ENCODE peak calls at places on chromosomes 7 and 10, in eight cellular contexts. I, K, E, U, Z, C, A and F are unnamed samples.

GRCh38 chr7:46545790-46546189 is 624.7 kb upstream of the IGFBP3 start:
- DNase-seq in E (no peak), Z (no peak), U (no peak), I (peak), K (no peak), C (no peak), A (no peak), F (no peak)

GRCh38 chr10:117126034-117126433 is 12.0 kb downstream of the VAX1 start:
- DNase-seq in U (no peak), K (no peak), A (no peak), C (no peak), I (no peak), E (no peak), Z (no peak), F (no peak)

GRCh38 chr10:71473671-71474599 is 77.2 kb downstream of the CDH23 start:
- DNase-seq in K (no peak), A (no peak), I (no peak), U (no peak), E (no peak), Z (peak), C (no peak), F (no peak)

GRCh38 chr7:46930336-46930735 is 651.6 kb downstream of the TNS3 start:
- DNase-seq in K (no peak), E (no peak), A (no peak), C (peak), Z (peak), U (no peak), I (peak), F (peak)

GRCh38 chr10:47311193-47311899 is 10.9 kb upstream of the GDF2 start:
- DNase-seq in A (no peak), U (peak), K (no peak), E (no peak), I (no peak), C (no peak), Z (peak), F (no peak)

GRCh38 chr7:26090927-26091519 is 61.0 kb upstream of the NFE2L3 start:
- DNase-seq in K (no peak), E (no peak), I (peak), Z (no peak), C (no peak), U (no peak), A (peak), F (peak)

GRCh38 chr7:1693991-1694524 is 24.0 kb downstream of the ELFN1 start:
- DNase-seq in C (no peak), U (no peak), A (peak), I (peak), K (peak), Z (no peak), E (no peak), F (peak)

GRCh38 chr10:115441907-115442520 is 348.8 kb downstream of the ATRNL1 start:
- DNase-seq in K (no peak), E (no peak), U (no peak), C (no peak), Z (no peak), I (no peak), A (no peak), F (no peak)

GRCh38 chr7:109246330-109247077 is 676.8 kb downstream of the DNAJB9 start:
- DNase-seq in A (no peak), C (no peak), U (no peak), E (no peak), I (peak), K (no peak), Z (no peak), F (no peak)

GRCh38 chr10:30542001-30542861 is 87.3 kb downstream of the LYZL2 start:
- DNase-seq in Z (no peak), C (peak), I (no peak), K (no peak), E (no peak), U (peak), A (no peak), F (no peak)

GRCh38 chr10:75611972-75612331 is 180.5 kb downstream of the LRMDA start:
- DNase-seq in C (no peak), Z (no peak), E (no peak), U (no peak), K (no peak), A (no peak), I (no peak), F (no peak)

GRCh38 chr10:71774916-71775702 is 1.8 kb upstream of the VSIR start:
- DNase-seq in Z (no peak), K (no peak), U (peak), A (no peak), C (no peak), E (no peak), I (no peak), F (no peak)

GRCh38 chr10:93784059-93784458 is 26.3 kb downstream of the LGI1 start:
- DNase-seq in E (no peak), Z (no peak), K (no peak), C (no peak), I (no peak), A (no peak), U (no peak), F (no peak)

GRCh38 chr10:86079088-86079487 is 287.5 kb downstream of the GRID1 start:
- DNase-seq in E (no peak), I (no peak), C (no peak), U (no peak), Z (no peak), A (no peak), K (no peak), F (peak)

GRCh38 chr10:121194696-121195523 is 343.7 kb downstream of the WDR11 start:
- DNase-seq in Z (no peak), K (no peak), I (no peak), E (no peak), A (no peak), C (no peak), U (no peak), F (no peak)

GRCh38 chr10:130758529-130758928 is 553.0 kb downstream of the TCERG1L start:
- DNase-seq in I (no peak), U (no peak), A (no peak), E (no peak), Z (no peak), C (no peak), K (no peak), F (no peak)

GRCh38 chr7:95473276-95473985 is 12.3 kb upstream of the ASB4 start:
- DNase-seq in E (no peak), A (peak), C (no peak), I (no peak), U (no peak), K (peak), Z (no peak), F (no peak)

GRCh38 chr10:105398202-105398601 is 757.1 kb downstream of the SORCS3 start:
- DNase-seq in I (no peak), E (no peak), C (no peak), U (no peak), A (no peak), Z (no peak), K (no peak), F (no peak)

GRCh38 chr10:62842983-62843382 is 26.8 kb upstream of the EGR2 start:
- DNase-seq in U (no peak), E (no peak), C (no peak), K (no peak), Z (no peak), I (no peak), A (no peak), F (no peak)

GRCh38 chr10:75211007-75211735 is 575 bp downstream of the VDAC2 start:
- DNase-seq in C (no peak), I (peak), E (no peak), A (no peak), U (no peak), Z (no peak), K (peak), F (peak)

GRCh38 chr7:123749537-123749857 is 694 bp upstream of the WASL start:
- DNase-seq in I (peak), A (no peak), E (no peak), Z (no peak), K (no peak), U (peak), C (no peak), F (peak)

GRCh38 chr7:43249808-43250145 is 137.3 kb downstream of the HECW1 start:
- DNase-seq in K (no peak), U (no peak), C (no peak), Z (no peak), E (no peak), I (peak), A (no peak), F (peak)

GRCh38 chr7:23020742-23021401 is 6.9 kb upstream of the HYCC1 start:
- DNase-seq in C (no peak), Z (peak), I (peak), E (no peak), A (no peak), K (no peak), U (no peak), F (no peak)

GRCh38 chr10:114902151-114902550 is 35.8 kb upstream of the TRUB1 start:
- DNase-seq in Z (no peak), C (no peak), K (no peak), U (no peak), E (no peak), A (no peak), I (no peak), F (no peak)

GRCh38 chr10:124093076-124093773 is at the start of gene CHST15:
- DNase-seq in C (peak), Z (peak), E (no peak), A (peak), K (no peak), U (no peak), I (peak), F (peak)

GRCh38 chr7:14551326-14551725 is 351.2 kb downstream of the DGKB start:
- DNase-seq in Z (no peak), C (no peak), K (no peak), A (no peak), E (no peak), U (no peak), I (no peak), F (no peak)

GRCh38 chr10:97335188-97335619 is 675 bp upstream of the FRAT2 start:
- DNase-seq in K (no peak), C (no peak), A (no peak), U (no peak), E (no peak), Z (no peak), I (no peak), F (no peak)

GRCh38 chr10:28984431-28984830 is 304.4 kb upstream of the LYZL1 start:
- DNase-seq in C (peak), K (no peak), Z (peak), A (no peak), E (no peak), U (peak), I (peak), F (peak)

GRCh38 chr7:108096996-108097395 is 33.2 kb downstream of the LAMB4 start:
- DNase-seq in E (no peak), A (no peak), U (no peak), I (no peak), C (no peak), K (no peak), Z (no peak), F (no peak)

GRCh38 chr7:131607291-131608111 is 51.1 kb upstream of the PODXL start:
- DNase-seq in A (no peak), Z (no peak), I (no peak), K (no peak), E (no peak), C (no peak), U (no peak), F (no peak)
- H3K27ac ChIP-seq in A (peak), Z (no peak), I (no peak), K (no peak), E (no peak), C (no peak), U (no peak), F (no peak)

DNA sequence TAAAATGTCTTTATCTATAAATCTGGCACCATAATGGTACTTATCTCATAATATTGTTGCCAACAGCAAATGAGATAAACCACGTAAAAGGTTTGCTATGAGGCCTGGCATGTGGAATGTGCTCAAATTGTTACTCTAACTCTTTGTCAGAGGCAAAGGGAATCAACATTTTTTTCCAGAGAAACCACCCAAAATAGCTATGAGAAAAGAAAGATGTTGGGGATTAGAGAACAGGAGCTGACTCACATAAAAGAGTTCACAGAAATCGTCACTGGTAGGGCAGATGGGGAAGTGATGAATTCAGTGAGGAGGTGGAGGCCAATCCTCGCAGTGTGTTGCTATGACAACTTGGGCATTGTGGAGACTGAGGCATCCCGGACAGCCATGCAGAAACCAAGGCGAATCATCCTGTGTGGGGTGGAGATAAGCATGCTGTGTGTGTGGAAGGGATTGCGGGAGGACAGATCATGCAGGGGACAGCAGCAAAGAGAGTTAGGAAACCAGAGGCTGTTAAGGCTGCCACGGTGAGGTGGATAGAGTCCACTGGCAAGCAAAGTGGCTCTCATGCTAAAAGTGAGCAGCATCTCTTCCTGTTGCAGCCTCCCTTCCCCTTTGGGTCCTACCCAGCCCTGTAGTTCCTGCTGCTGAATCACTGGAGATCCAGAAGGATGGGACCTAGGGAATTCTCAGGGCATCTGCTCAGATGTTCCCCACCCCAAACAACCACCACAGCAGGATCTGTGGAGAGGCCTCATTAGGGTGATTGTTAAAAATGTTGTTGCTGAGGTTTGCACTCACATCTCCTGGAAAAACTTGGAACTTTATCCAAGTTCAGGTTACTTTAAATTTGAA is 103.9 kb downstream of the CUBN start:
- DNase-seq in Z (no peak), A (no peak), K (no peak), C (no peak), U (no peak), I (peak), E (peak), F (peak)
- H3K27ac ChIP-seq in Z (peak), A (peak), K (no peak), C (no peak), U (no peak), I (peak), E (peak), F (peak)

GRCh38 chr10:31701546-31701945 is 227.1 kb downstream of the ARHGAP12 start:
- DNase-seq in I (no peak), C (no peak), K (no peak), A (no peak), E (no peak), U (no peak), Z (no peak), F (no peak)
- H3K27ac ChIP-seq in I (no peak), C (no peak), K (no peak), A (no peak), E (no peak), U (peak), Z (peak), F (no peak)

DNA sequence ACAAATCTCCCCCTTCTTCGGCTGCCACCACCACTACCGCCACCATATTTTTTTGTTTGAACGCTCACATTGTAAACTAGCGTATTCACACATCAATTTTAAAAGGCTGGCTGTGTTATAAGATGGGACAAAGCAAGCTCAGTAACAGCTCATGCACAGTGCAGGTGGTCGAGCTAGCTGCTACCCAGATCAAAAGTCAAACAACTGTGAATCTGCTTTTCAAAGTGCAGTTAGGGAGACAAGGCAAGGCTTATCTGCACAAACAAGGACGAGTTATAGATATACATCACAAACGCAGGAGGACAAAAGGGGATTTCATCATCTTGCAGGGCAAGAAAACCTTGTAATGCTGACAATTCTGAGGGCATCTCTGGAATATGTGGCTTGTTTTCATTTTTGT is 231.6 kb downstream of the VTI1A start:
- DNase-seq in Z (no peak), C (no peak), K (no peak), A (no peak), E (no peak), U (no peak), I (no peak), F (no peak)
- H3K27ac ChIP-seq in Z (no peak), C (no peak), K (no peak), A (no peak), E (no peak), U (no peak), I (no peak), F (peak)